ENCODE peak calls at places on chromosomes 16 and 17, in four cellular contexts. N, S, H and I are unnamed samples.

GRCh38 chr16:66580605-66581209 is 1.4 kb downstream of the CMTM2 start:
- DNase-seq in N (peak), S (peak), H (no peak), I (peak)

GRCh38 chr17:4872786-4873185 is 26.6 kb upstream of the C17orf107 start:
- DNase-seq in N (no peak), S (no peak), H (no peak), I (no peak)

GRCh38 chr17:82893779-82894178 is 54.0 kb upstream of the ZNF750 start:
- DNase-seq in N (peak), S (no peak), H (no peak), I (no peak)

GRCh38 chr16:77066896-77067496 is 124.0 kb upstream of the MON1B start:
- DNase-seq in N (no peak), S (no peak), H (no peak), I (no peak)

GRCh38 chr16:56657555-56658430 is at the start of gene MT1F:
- DNase-seq in N (peak), S (no peak), H (peak), I (no peak)

GRCh38 chr16:14464192-14464591 is 165.9 kb downstream of the PARN start:
- DNase-seq in N (no peak), S (no peak), H (no peak), I (no peak)

GRCh38 chr17:48025904-48026502 is 11.6 kb downstream of the COPZ2 start:
- DNase-seq in N (no peak), S (no peak), H (no peak), I (no peak)

GRCh38 chr17:76740329-76741118 is 2.6 kb downstream of the MFSD11 start:
- DNase-seq in N (peak), S (no peak), H (no peak), I (no peak)

GRCh38 chr16:86304868-86305267 is 205.5 kb upstream of the FOXF1 start:
- DNase-seq in N (no peak), S (no peak), H (no peak), I (no peak)

GRCh38 chr16:85998178-85998867 is 99.4 kb downstream of the IRF8 start:
- DNase-seq in N (no peak), S (no peak), H (no peak), I (no peak)

GRCh38 chr17:31541559-31541958 is 150.1 kb downstream of the RAB11FIP4 start:
- DNase-seq in N (no peak), S (no peak), H (peak), I (no peak)

GRCh38 chr16:85229869-85230416 is 117.7 kb upstream of the CIBAR2 start:
- DNase-seq in N (peak), S (no peak), H (no peak), I (no peak)

GRCh38 chr16:30691907-30692306 is 7.1 kb upstream of the SRCAP start:
- DNase-seq in N (no peak), S (no peak), H (no peak), I (no peak)

GRCh38 chr16:77514500-77515225 is 79.8 kb upstream of the ADAMTS18 start:
- DNase-seq in N (no peak), S (no peak), H (no peak), I (no peak)

GRCh38 chr16:79597775-79598174 is 2.8 kb downstream of the MAF start:
- DNase-seq in N (no peak), S (no peak), H (no peak), I (no peak)

GRCh38 chr17:28940675-28941074 is 10.6 kb downstream of the PHF12 start:
- DNase-seq in N (no peak), S (no peak), H (no peak), I (no peak)

GRCh38 chr16:66103245-66103644 is 263.2 kb upstream of the CDH5 start:
- DNase-seq in N (peak), S (no peak), H (no peak), I (no peak)

GRCh38 chr17:1122681-1123396 is 56.9 kb downstream of the ABR start:
- DNase-seq in N (peak), S (no peak), H (peak), I (no peak)

GRCh38 chr17:75783069-75783783 is 1.4 kb upstream of the UNK start:
- DNase-seq in N (peak), S (peak), H (no peak), I (no peak)

GRCh38 chr17:21399476-21400203 is 23.5 kb downstream of the KCNJ12 start:
- DNase-seq in N (no peak), S (no peak), H (no peak), I (no peak)

GRCh38 chr17:7862692-7863437 is 5.1 kb downstream of the CYB5D1 start:
- DNase-seq in N (peak), S (no peak), H (peak), I (no peak)

GRCh38 chr16:53775821-53776431 is 72.0 kb downstream of the FTO start:
- DNase-seq in N (peak), S (peak), H (peak), I (peak)

GRCh38 chr17:29007456-29008455 is 1.9 kb upstream of the SEZ6 start:
- DNase-seq in N (no peak), S (no peak), H (no peak), I (no peak)

GRCh38 chr16:89667633-89668032 is 10.0 kb downstream of the SPATA33 start:
- DNase-seq in N (no peak), S (no peak), H (no peak), I (no peak)

GRCh38 chr16:67750466-67750865 is 31.4 kb upstream of the GFOD2 start:
- DNase-seq in N (no peak), S (no peak), H (no peak), I (no peak)

GRCh38 chr17:237406-237955 is 56.0 kb upstream of the DOC2B start:
- DNase-seq in N (no peak), S (no peak), H (peak), I (no peak)

GRCh38 chr17:29589524-29590260 is at the start of gene GIT1:
- DNase-seq in N (peak), S (no peak), H (peak), I (no peak)

GRCh38 chr17:16443390-16444257 is 28.3 kb downstream of the TRPV2 start:
- DNase-seq in N (no peak), S (no peak), H (no peak), I (no peak)

GRCh38 chr17:16444258-16444886 is 29.0 kb downstream of the TRPV2 start:
- DNase-seq in N (no peak), S (no peak), H (peak), I (no peak)

GRCh38 chr17:16442594-16443389 is 27.4 kb downstream of the TRPV2 start:
- DNase-seq in N (no peak), S (no peak), H (no peak), I (no peak)

GRCh38 chr17:16440814-16441629 is 25.7 kb downstream of the TRPV2 start:
- DNase-seq in N (no peak), S (no peak), H (no peak), I (no peak)

GRCh38 chr17:16442141-16442540 is 26.8 kb downstream of the TRPV2 start:
- DNase-seq in N (peak), S (no peak), H (no peak), I (no peak)
- H3K4me3 ChIP-seq in N (peak), S (no peak), H (no peak), I (no peak)

DNA sequence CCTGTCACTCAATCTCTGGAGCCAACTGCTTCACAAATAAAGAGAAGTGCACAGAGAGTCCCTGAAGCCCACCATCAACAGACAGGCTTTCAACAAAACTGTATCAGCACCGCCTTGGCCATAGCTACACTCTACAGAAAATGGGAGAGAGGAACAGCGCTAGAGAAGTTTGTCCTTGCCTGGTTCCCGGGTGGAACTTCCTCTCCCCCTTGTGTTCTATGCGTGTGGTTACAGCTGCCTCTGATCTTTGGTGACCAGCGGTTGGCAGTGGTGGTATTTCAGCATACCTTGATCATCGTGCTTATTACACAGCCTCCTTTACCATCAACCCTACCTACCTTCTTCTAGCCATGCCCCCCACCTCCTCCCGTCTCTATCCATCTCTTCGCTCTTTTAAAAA is 91.4 kb upstream of the CCL2 start:
- DNase-seq in N (peak), S (no peak), H (no peak), I (no peak)
- TF ChIP-seq CTCF in N (peak), S (peak), H (peak), I (peak)

GRCh38 chr17:79581306-79581932 is 29.4 kb downstream of the RBFOX3 start:
- DNase-seq in N (no peak), S (no peak), H (no peak), I (no peak)
- H3K4me3 ChIP-seq in N (no peak), S (no peak), H (no peak), I (no peak)

DNA sequence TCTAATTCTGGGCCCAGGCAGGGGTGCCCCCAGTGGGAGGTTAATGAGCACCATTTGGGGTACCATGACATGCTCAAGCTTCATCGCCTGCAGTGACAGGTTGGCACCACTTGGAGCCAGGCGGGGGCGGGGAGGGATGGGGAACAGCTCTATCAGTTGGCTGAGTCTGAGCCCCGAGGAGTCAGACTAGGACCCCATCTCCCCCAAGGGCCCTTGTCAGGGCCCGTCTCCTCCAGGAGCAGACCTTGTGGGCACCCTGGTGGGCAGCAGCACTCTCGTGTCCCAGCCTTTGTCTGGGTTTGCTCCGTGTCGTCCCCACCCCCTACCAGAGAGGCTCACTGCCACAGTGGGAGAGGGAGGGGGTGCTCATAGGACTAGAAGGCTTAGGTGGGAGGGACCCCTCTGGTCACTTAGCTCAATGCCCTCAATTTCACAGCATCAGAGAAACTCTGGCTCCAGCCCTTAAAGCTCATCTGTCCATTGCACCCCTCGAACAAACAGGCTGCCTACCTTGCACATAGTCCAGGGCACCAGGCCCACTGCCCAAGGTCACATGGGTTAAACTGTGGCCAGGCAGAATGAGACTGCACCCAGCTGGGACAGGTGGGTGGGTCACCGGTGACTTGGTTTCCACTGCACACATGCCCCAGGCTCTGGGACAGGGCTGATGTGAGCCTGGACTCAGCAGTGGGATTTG is 4.1 kb downstream of the PPP1R9B start:
- DNase-seq in N (no peak), S (no peak), H (peak), I (no peak)
- TF ChIP-seq CTCF in N (no peak), S (peak), H (no peak), I (no peak)

DNA sequence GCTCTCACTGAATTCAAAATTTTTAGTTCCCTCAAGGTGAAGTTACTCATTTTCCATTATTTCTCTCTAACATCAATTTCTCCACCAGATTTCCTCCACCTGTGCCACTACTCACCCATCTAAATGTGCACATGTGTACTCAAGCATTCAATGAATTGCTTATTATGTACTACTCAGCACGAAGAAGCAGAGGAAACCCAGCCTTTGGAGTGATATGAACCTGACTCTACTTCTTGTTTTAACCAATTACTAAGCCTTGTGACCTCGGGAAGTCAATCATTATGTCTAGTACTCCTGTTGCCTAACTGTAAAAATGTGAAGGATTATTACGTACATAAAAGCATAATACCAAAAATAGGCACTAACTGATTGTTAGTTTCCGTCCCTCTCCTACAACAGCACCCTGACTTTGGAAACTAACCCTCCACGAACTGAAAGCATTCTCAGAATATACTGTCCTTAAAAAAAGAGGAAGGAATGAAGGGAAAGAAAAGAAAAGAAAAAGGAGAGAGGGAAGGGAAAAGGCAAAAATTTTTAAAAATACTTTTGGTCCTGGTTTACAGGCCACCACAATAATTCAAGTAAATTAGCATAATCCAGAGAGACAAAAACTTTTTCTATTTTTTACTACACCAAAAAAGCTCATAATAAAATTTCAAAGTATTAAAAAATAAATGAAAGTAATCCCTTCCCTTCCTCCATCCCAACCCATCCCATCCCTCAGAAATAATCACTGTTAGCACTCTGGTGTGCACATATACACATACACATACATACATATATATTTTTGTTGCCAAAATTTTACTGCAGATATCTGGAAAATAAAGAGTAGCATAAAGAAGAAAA is 53.6 kb downstream of the KANSL1 start:
- DNase-seq in N (no peak), S (no peak), H (no peak), I (no peak)
- H3K4me3 ChIP-seq in N (no peak), S (no peak), H (no peak), I (no peak)

GRCh38 chr16:83631006-83631405 is 176.8 kb upstream of the HSBP1 start:
- DNase-seq in N (no peak), S (peak), H (no peak), I (no peak)

GRCh38 chr16:83627996-83628395 is 179.8 kb upstream of the HSBP1 start:
- DNase-seq in N (no peak), S (no peak), H (no peak), I (no peak)

DNA sequence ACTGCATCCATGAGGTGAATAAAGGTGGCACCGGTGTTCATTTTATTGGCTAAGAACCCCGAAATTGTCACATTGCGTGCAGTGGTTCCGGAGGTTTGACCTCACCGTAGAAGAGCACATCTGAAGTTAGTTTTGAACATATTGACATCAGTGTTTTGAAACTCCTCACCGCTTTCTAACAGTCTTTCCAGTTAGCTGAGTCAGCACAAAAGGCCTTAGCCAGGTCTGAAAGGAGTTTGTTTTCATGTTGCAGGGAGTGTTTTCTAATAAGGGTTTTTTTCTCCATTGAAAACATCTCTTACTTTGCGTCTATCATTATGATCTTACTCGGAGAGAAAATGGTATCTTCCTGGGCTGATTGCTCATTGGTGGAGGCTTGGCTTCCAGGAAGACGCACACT is 174.5 kb upstream of the HSBP1 start:
- DNase-seq in N (no peak), S (no peak), H (no peak), I (no peak)
- TF ChIP-seq CTCF in N (no peak), S (no peak), H (no peak), I (no peak)